ENCODE peak calls at places on chromosomes 12 and 14, in four cellular contexts. K, U, S and O are unnamed samples.

GRCh38 chr12:53190108-53190729 is 9.5 kb upstream of the CSAD start:
- DNase-seq in K (peak), U (peak), S (no peak), O (peak)

GRCh38 chr14:64337901-64338615 is 43.9 kb upstream of the ESR2 start:
- DNase-seq in K (peak), U (peak), S (no peak), O (peak)

GRCh38 chr12:5577741-5578140 is 145.8 kb downstream of the NTF3 start:
- DNase-seq in K (no peak), U (no peak), S (no peak), O (no peak)

GRCh38 chr14:87996276-87996592 is 3.3 kb upstream of the GALC start:
- DNase-seq in K (no peak), U (peak), S (no peak), O (no peak)

GRCh38 chr12:42507031-42507430 is 82.5 kb downstream of the PRICKLE1 start:
- DNase-seq in K (no peak), U (no peak), S (no peak), O (no peak)

GRCh38 chr14:40122978-40123648 is 690.9 kb upstream of the FBXO33 start:
- DNase-seq in K (no peak), U (no peak), S (peak), O (no peak)

GRCh38 chr14:51534623-51535022 is 117.1 kb upstream of the FRMD6 start:
- DNase-seq in K (no peak), U (peak), S (no peak), O (no peak)

GRCh38 chr14:51873221-51873893 is 12.9 kb downstream of the GNG2 start:
- DNase-seq in K (no peak), U (no peak), S (peak), O (peak)

GRCh38 chr12:6342140-6342889 is 439 bp upstream of the TNFRSF1A start:
- DNase-seq in K (no peak), U (no peak), S (no peak), O (no peak)

GRCh38 chr12:131872154-131873046 is 22.0 kb upstream of the ULK1 start:
- DNase-seq in K (no peak), U (no peak), S (no peak), O (peak)

GRCh38 chr12:21941522-21942376 is 523 bp upstream of the ABCC9 start:
- DNase-seq in K (no peak), U (no peak), S (no peak), O (peak)

GRCh38 chr12:98968896-98969295 is 323.8 kb downstream of the APAF1 start:
- DNase-seq in K (no peak), U (no peak), S (no peak), O (no peak)

GRCh38 chr14:94673071-94673470 is 60.9 kb downstream of the SERPINA3 start:
- DNase-seq in K (no peak), U (no peak), S (no peak), O (no peak)

DNA sequence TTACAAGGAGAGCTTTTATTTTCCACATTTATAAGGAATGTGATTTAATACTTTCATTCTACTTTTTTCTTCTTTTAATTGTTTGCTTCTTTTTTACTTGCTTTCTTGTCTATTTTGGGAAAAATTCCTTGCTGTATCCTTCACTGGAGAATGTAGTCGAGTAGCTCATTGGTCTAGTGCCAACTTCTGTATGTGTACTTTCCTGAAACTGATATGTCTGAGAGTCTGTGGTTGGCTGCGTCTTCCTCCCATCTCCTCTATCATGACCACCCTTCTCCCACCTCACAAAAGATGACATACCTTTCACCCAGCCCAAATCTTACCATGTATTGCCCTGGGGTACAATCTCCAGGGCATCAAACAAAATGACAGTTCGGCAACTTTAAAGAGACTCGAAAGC is 51.9 kb downstream of the MSRB3 start:
- DNase-seq in K (no peak), U (no peak), S (no peak), O (no peak)
- TF ChIP-seq YY1 in K (no peak), U (no peak), S (no peak), O (no peak)

DNA sequence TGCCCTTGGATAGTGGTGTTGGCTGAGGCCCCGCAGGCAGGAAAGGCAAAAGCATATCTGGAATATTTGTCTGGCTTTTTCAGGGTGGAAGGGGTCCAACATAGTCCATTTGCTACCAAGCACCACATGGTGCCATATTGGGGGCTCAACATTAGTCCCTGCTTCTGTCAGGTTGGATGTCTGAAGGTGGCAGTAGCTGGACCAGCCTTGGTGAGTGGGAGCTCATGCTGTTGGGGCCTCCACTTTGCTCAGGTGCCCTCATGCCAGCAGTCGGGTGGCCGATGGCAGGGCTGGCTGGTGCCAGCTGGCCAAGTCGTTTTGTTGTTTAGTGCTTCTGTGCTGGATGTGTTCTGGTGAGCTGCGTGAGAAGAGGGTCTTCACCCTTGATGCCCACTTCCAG is 135.3 kb downstream of the PAPOLA start:
- DNase-seq in K (no peak), U (no peak), S (no peak), O (peak)
- TF ChIP-seq USF2 in K (no peak), U (no peak), S (no peak), O (no peak)

DNA sequence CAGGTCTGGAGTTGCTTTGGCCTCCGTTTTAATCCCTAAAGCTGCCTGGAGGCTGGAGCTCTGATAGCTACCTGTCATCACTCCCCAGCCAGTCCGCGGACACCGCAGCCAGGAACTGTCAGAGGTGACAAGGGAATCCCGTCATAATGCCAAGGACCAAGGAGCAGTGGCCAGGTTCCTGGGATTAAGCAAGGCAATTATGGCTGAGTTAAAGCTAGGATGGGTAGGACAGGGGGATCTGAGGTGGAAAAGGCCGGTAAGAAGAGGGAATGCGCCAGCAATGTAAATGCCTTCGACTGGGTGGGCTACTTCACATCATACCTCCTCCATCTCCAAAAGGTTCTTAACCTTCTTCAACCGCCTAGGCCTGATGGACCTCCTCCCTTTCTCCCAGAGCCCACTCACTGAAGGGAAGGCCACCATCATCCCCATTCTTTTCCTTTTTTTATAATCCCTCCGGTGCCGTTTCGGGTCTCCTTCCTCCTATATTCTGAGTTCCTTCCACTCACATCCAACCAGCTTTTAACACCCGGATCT is 1.9 kb downstream of the PPP1R3E start:
- DNase-seq in K (no peak), U (peak), S (no peak), O (no peak)
- TF ChIP-seq REST in K (peak), U (no peak), S (no peak), O (no peak)

DNA sequence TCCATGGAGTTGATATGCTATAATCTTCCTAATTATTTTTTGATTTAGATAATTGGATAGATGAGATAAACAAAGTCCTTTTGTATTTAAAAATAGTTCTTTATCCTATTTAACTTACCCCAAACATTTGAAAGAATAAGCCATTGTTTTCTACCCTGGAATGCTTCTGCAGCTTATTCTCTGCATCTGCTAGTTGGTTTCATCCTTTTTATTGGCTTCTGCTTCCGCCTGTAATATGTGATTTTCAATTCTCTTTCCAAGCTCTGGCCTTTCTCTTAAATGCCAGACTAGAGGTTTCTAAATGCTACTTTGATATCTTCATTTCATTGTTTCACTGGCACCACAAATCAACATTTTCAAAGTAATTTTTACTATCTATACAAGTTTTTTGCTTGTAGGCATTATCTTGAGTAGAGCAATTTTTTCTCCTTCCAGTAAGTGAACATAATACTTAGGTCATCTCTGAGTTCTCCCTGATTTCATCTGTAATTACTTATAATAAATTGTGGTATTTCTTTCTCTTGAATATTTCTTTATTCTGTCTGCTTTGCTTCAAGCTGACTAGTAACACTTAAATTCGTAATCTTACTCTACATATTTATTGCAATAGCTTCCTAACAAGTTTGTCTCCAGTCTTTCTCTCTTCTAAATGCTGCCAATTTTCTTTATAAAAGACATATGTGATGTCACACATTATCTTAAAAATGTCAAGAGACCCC is 958.4 kb downstream of the SLC6A15 start:
- DNase-seq in K (no peak), U (no peak), S (no peak), O (no peak)
- TF ChIP-seq YY1 in K (no peak), U (no peak), S (no peak), O (no peak)

GRCh38 chr12:104357431-104357952 is 54.0 kb downstream of the EID3 start:
- DNase-seq in K (no peak), U (no peak), S (no peak), O (no peak)

GRCh38 chr12:104359216-104359615 is 55.7 kb downstream of the EID3 start:
- DNase-seq in K (no peak), U (no peak), S (no peak), O (no peak)

GRCh38 chr12:104358353-104359003 is 54.9 kb downstream of the EID3 start:
- DNase-seq in K (peak), U (peak), S (peak), O (peak)

GRCh38 chr12:104360157-104360556 is 56.6 kb downstream of the EID3 start:
- DNase-seq in K (no peak), U (no peak), S (no peak), O (no peak)

DNA sequence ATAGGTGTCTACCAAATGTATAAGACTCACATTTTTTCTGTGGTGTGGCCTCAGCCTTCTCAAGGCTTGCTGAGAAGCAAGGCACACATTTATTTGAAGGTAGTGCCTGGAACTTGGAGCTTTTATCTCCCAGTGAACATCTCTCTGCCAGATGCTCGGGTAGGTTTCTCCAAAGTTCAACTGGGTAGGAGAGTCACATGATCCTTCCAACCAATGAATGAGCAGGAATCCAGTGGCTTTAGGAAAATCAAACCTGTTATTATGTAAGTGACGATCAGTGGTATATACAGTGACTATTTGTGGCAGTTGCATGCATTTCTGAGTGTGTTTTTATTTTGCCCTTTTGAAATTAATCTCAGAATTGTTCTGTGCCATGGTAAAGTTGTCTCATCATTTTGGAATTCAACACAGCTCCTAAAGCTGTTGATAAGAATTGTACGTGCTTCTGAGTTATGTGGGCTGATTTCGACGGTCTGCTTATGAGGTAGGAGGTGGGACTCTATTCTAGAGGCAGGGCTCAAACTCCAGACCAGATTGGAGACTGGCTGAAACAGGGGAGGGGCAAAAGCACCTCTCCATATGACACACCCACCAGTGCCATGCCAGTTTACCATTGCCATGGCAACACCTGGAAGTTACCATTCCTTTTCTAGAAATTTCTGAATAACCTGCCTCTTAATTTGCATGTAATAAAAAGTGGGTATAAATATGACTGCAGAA is 57.6 kb downstream of the EID3 start:
- DNase-seq in K (peak), U (no peak), S (no peak), O (no peak)
- TF ChIP-seq USF2 in K (peak), U (no peak), S (no peak), O (no peak)

DNA sequence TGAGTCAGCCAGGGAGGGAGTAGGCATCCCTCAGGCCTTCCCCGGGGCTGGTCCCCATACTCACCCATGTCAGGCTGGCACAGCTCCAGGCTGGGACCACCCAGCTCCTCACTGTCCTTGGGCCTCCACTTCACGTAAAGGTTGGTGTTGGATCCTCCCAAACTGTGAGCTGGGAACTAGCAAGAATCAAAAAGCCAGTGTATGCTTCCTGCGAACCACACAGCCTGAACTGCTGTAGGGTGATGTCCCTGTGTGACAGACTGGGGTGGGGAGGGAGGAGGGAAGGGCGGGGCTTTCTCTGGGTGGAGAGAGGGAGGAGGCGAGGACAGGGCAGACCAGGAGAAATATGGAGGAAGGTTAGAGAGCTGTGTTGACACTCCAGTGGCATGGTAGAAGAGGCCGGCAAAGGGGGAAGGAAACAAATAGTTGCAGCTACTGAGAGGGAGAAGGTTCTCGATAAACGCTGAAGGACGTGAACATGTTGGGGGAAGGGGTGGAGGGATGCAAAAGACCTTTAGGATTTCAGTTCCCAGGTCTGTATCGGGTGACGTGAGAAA is 6.1 kb upstream of the BAZ2A start:
- DNase-seq in K (peak), U (peak), S (peak), O (peak)
- TF ChIP-seq REST in K (no peak), U (no peak), S (no peak), O (peak)

DNA sequence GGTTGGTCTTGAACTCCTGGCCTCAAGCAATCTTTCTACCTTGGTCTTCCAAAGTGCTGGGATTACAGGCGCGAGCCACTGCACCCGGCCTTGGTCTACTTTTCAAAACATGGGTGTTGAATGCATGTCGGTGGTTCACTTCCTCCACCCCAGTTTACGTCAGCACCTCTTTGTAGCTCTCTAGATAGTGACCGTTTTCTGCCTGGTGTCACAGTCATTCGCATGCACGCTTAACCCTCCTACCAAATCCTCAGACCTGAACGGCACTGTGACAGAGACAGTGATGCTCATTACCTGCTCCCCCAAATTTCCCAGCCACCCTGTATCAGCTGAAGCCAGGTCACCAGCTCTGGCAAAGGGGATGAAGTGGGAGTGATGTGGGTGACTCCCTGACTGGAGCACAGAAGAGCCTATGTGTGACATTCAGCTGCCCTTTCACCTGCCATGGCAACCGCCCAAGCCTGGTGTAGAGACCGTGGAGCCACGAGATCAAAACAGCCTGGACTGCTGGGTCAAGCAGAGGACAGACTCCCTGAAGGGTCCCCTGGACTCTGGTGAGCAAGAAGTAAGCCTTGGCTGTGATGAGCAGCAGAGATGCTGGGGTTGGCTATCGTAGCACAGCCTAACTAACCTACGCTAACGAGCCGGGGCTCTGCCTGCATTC is 66.2 kb upstream of the GPR68 start:
- DNase-seq in K (no peak), U (no peak), S (no peak), O (no peak)
- TF ChIP-seq YY1 in K (no peak), U (no peak), S (no peak), O (no peak)

GRCh38 chr12:13941258-13942249 is 39.8 kb downstream of the GRIN2B start:
- DNase-seq in K (peak), U (peak), S (no peak), O (peak)
- TF ChIP-seq USF2 in K (no peak), U (no peak), S (no peak), O (no peak)